ENCODE peak calls at places on chromosomes 4 and X, in five cellular contexts. One of them, this sample, is unnamed.

GRCh38 chrX:12210196-12210815 is 72.0 kb downstream of the FRMPD4 start:
- DNase-seq in IMR-90: peak; percentile 78
- DNase-seq in CD4-positive, CD25-positive, alpha-beta regulatory T cell: no peak
- DNase-seq in adrenal gland: no peak
- DNase-seq in SK-N-SH: no peak
- DNase-seq in this sample: no peak

GRCh38 chrX:7252013-7252610 is 104.2 kb upstream of the PUDP start:
- DNase-seq in IMR-90: no peak
- DNase-seq in CD4-positive, CD25-positive, alpha-beta regulatory T cell: no peak
- DNase-seq in adrenal gland: no peak
- DNase-seq in SK-N-SH: no peak
- DNase-seq in this sample: no peak

GRCh38 chrX:39674771-39675553 is 422.8 kb downstream of the BCOR start:
- DNase-seq in IMR-90: no peak
- DNase-seq in CD4-positive, CD25-positive, alpha-beta regulatory T cell: no peak
- DNase-seq in adrenal gland: no peak
- DNase-seq in SK-N-SH: no peak
- DNase-seq in this sample: no peak

GRCh38 chrX:38768079-38768478 is 33.2 kb upstream of the MID1IP1 start:
- DNase-seq in IMR-90: peak; percentile 33
- DNase-seq in CD4-positive, CD25-positive, alpha-beta regulatory T cell: no peak
- DNase-seq in adrenal gland: no peak
- DNase-seq in SK-N-SH: peak; percentile 19
- DNase-seq in this sample: no peak

GRCh38 chrX:37993857-37994619 is 12.3 kb upstream of the SYTL5 start:
- DNase-seq in IMR-90: no peak
- DNase-seq in CD4-positive, CD25-positive, alpha-beta regulatory T cell: no peak
- DNase-seq in adrenal gland: no peak
- DNase-seq in SK-N-SH: no peak
- DNase-seq in this sample: peak; percentile 68

GRCh38 chr4:15793506-15794363 is 15.6 kb downstream of the CD38 start:
- DNase-seq in IMR-90: no peak
- DNase-seq in CD4-positive, CD25-positive, alpha-beta regulatory T cell: no peak
- DNase-seq in adrenal gland: no peak
- DNase-seq in SK-N-SH: peak; percentile 77
- DNase-seq in this sample: no peak

GRCh38 chr4:37674446-37674845 is 11.7 kb downstream of the RELL1 start:
- DNase-seq in IMR-90: no peak
- DNase-seq in CD4-positive, CD25-positive, alpha-beta regulatory T cell: no peak
- DNase-seq in adrenal gland: no peak
- DNase-seq in SK-N-SH: no peak
- DNase-seq in this sample: no peak

GRCh38 chr4:48602222-48602621 is 112.2 kb downstream of the ZAR1 start:
- DNase-seq in IMR-90: peak; percentile 75
- DNase-seq in CD4-positive, CD25-positive, alpha-beta regulatory T cell: no peak
- DNase-seq in adrenal gland: no peak
- DNase-seq in SK-N-SH: no peak
- DNase-seq in this sample: no peak

GRCh38 chr4:136925203-136925602 is 607.1 kb downstream of the PCDH18 start:
- DNase-seq in IMR-90: no peak
- DNase-seq in CD4-positive, CD25-positive, alpha-beta regulatory T cell: no peak
- DNase-seq in adrenal gland: no peak
- DNase-seq in SK-N-SH: no peak
- DNase-seq in this sample: no peak

GRCh38 chr4:159296061-159296460 is 193.2 kb downstream of the RAPGEF2 start:
- DNase-seq in IMR-90: peak; percentile 85
- DNase-seq in CD4-positive, CD25-positive, alpha-beta regulatory T cell: no peak
- DNase-seq in adrenal gland: no peak
- DNase-seq in SK-N-SH: no peak
- DNase-seq in this sample: no peak

GRCh38 chr4:41670530-41670929 is 78.0 kb downstream of the PHOX2B start:
- DNase-seq in IMR-90: no peak
- DNase-seq in CD4-positive, CD25-positive, alpha-beta regulatory T cell: no peak
- DNase-seq in adrenal gland: no peak
- DNase-seq in SK-N-SH: no peak
- DNase-seq in this sample: no peak

GRCh38 chr4:62415256-62415655 is 1215.1 kb downstream of the ADGRL3 start:
- DNase-seq in IMR-90: no peak
- DNase-seq in CD4-positive, CD25-positive, alpha-beta regulatory T cell: no peak
- DNase-seq in adrenal gland: no peak
- DNase-seq in SK-N-SH: no peak
- DNase-seq in this sample: no peak

GRCh38 chr4:5278213-5278612 is 226.9 kb downstream of the STK32B start:
- DNase-seq in IMR-90: no peak
- DNase-seq in CD4-positive, CD25-positive, alpha-beta regulatory T cell: no peak
- DNase-seq in adrenal gland: no peak
- DNase-seq in SK-N-SH: no peak
- DNase-seq in this sample: no peak

GRCh38 chr4:102506523-102506922 is 5.4 kb downstream of the NFKB1 start:
- DNase-seq in IMR-90: no peak
- DNase-seq in CD4-positive, CD25-positive, alpha-beta regulatory T cell: no peak
- DNase-seq in adrenal gland: no peak
- DNase-seq in SK-N-SH: no peak
- DNase-seq in this sample: no peak

GRCh38 chr4:102505708-102506107 is 4.5 kb downstream of the NFKB1 start:
- DNase-seq in IMR-90: no peak
- DNase-seq in CD4-positive, CD25-positive, alpha-beta regulatory T cell: no peak
- DNase-seq in adrenal gland: no peak
- DNase-seq in SK-N-SH: no peak
- DNase-seq in this sample: no peak

GRCh38 chr4:102503831-102504786 is 3.0 kb downstream of the NFKB1 start:
- DNase-seq in IMR-90: no peak
- DNase-seq in CD4-positive, CD25-positive, alpha-beta regulatory T cell: no peak
- DNase-seq in adrenal gland: no peak
- DNase-seq in SK-N-SH: no peak
- DNase-seq in this sample: no peak

GRCh38 chr4:102503301-102503746 is 2.2 kb downstream of the NFKB1 start:
- DNase-seq in IMR-90: no peak
- DNase-seq in CD4-positive, CD25-positive, alpha-beta regulatory T cell: no peak
- DNase-seq in adrenal gland: no peak
- DNase-seq in SK-N-SH: peak; percentile 14
- DNase-seq in this sample: no peak

DNA sequence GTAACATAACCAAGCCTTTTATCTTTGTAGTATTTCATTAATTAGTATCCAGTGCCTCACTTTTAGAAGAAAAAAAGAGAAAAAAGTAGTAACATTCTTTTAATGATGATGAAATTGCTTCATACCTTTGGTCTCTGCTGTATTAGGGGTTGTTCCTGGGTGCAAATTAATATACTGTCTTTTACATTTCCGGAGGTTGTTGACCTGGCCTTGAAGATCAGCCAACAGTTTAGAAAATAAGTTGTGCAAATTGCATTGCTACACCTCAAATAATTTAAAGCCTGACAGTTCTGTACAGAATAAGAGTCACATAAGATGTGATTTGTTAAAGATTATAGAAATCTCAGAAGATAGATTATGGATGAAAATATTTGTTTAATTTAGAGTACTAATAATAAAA is 3.8 kb downstream of the NFKB1 start:
- DNase-seq in IMR-90: no peak
- DNase-seq in CD4-positive, CD25-positive, alpha-beta regulatory T cell: no peak
- DNase-seq in adrenal gland: no peak
- DNase-seq in SK-N-SH: no peak
- DNase-seq in this sample: no peak
- H3K4me3 ChIP-seq in IMR-90: no peak overlapping the region
- H3K4me3 ChIP-seq in CD4-positive, CD25-positive, alpha-beta regulatory T cell: peak overlapping the region; percentile 99
- H3K4me3 ChIP-seq in adrenal gland: no peak overlapping the region
- H3K4me3 ChIP-seq in SK-N-SH: no peak overlapping the region
- H3K4me3 ChIP-seq in this sample: no peak overlapping the region

GRCh38 chr4:112514079-112514448 is 1.9 kb downstream of the NEUROG2 start:
- DNase-seq in IMR-90: no peak
- DNase-seq in CD4-positive, CD25-positive, alpha-beta regulatory T cell: no peak
- DNase-seq in adrenal gland: no peak
- DNase-seq in SK-N-SH: peak; percentile 33
- DNase-seq in this sample: peak; percentile 69

GRCh38 chr4:112509243-112510190 is 6.5 kb downstream of the NEUROG2 start:
- DNase-seq in IMR-90: peak; percentile 20
- DNase-seq in CD4-positive, CD25-positive, alpha-beta regulatory T cell: no peak
- DNase-seq in adrenal gland: no peak
- DNase-seq in SK-N-SH: peak; percentile 49
- DNase-seq in this sample: peak; percentile 60

GRCh38 chr4:112510468-112511293 is 5.3 kb downstream of the NEUROG2 start:
- DNase-seq in IMR-90: no peak
- DNase-seq in CD4-positive, CD25-positive, alpha-beta regulatory T cell: no peak
- DNase-seq in adrenal gland: no peak
- DNase-seq in SK-N-SH: peak; percentile 73
- DNase-seq in this sample: peak; percentile 77

GRCh38 chr4:112511294-112512118 is 4.5 kb downstream of the NEUROG2 start:
- DNase-seq in IMR-90: no peak
- DNase-seq in CD4-positive, CD25-positive, alpha-beta regulatory T cell: no peak
- DNase-seq in adrenal gland: no peak
- DNase-seq in SK-N-SH: no peak
- DNase-seq in this sample: peak; percentile 46

GRCh38 chr4:112510191-112510467 is 5.9 kb downstream of the NEUROG2 start:
- DNase-seq in IMR-90: no peak
- DNase-seq in CD4-positive, CD25-positive, alpha-beta regulatory T cell: no peak
- DNase-seq in adrenal gland: no peak
- DNase-seq in SK-N-SH: peak; percentile 34
- DNase-seq in this sample: no peak
- H3K27me3 ChIP-seq in IMR-90: peaks cover 78% of the 10 kb centered on the region
- H3K27me3 ChIP-seq in CD4-positive, CD25-positive, alpha-beta regulatory T cell: peaks cover 52% of the 10 kb centered on the region
- H3K27me3 ChIP-seq in adrenal gland: peaks cover 84% of the 10 kb centered on the region
- H3K27me3 ChIP-seq in SK-N-SH: peaks cover 19% of the 10 kb centered on the region
- H3K27me3 ChIP-seq in this sample: peaks cover 88% of the 10 kb centered on the region

GRCh38 chr4:184430163-184430562 is 44.2 kb downstream of the IRF2 start:
- DNase-seq in IMR-90: no peak
- DNase-seq in CD4-positive, CD25-positive, alpha-beta regulatory T cell: no peak
- DNase-seq in adrenal gland: no peak
- DNase-seq in SK-N-SH: no peak
- DNase-seq in this sample: no peak
- H3K36me3 ChIP-seq in IMR-90: peaks cover 33% of the 10 kb centered on the region
- H3K36me3 ChIP-seq in CD4-positive, CD25-positive, alpha-beta regulatory T cell: peaks cover 35% of the 10 kb centered on the region
- H3K36me3 ChIP-seq in adrenal gland: no peaks in the 10 kb centered on the region
- H3K36me3 ChIP-seq in SK-N-SH: peaks cover 6% of the 10 kb centered on the region
- H3K36me3 ChIP-seq in this sample: no peaks in the 10 kb centered on the region

DNA sequence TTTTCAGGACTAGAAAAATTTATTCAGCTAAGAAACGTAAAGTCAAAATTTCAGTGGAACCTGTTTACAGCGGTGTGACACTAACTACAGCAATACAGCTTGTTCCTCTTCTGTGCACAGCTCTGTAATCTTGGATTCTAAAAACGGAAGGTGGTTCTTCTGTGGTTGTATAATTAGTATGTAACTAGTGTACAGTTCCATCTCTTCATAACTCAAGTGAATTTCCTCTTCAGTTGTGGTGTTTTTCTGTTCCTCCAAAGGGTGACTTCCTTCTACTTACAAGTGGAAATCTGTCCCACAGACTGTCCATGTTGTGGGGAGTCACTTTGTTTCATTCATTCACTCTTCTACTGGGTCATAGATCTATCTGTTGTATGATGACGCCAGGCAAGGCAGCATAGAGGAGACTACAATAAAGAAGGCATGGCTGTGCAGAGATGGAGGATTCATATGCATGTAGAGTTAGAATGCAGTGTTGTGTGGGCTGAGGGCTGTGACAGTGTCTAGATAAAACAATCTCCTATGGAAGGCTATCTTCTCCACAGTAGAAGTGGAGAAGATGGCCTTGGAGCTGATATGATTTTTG is 5.4 kb downstream of the DAPP1 start:
- DNase-seq in IMR-90: no peak
- DNase-seq in CD4-positive, CD25-positive, alpha-beta regulatory T cell: no peak
- DNase-seq in adrenal gland: no peak
- DNase-seq in SK-N-SH: no peak
- DNase-seq in this sample: no peak
- H3K4me3 ChIP-seq in IMR-90: no peak overlapping the region
- H3K4me3 ChIP-seq in CD4-positive, CD25-positive, alpha-beta regulatory T cell: peak overlapping the region; percentile 91
- H3K4me3 ChIP-seq in adrenal gland: no peak overlapping the region
- H3K4me3 ChIP-seq in SK-N-SH: no peak overlapping the region
- H3K4me3 ChIP-seq in this sample: no peak overlapping the region

DNA sequence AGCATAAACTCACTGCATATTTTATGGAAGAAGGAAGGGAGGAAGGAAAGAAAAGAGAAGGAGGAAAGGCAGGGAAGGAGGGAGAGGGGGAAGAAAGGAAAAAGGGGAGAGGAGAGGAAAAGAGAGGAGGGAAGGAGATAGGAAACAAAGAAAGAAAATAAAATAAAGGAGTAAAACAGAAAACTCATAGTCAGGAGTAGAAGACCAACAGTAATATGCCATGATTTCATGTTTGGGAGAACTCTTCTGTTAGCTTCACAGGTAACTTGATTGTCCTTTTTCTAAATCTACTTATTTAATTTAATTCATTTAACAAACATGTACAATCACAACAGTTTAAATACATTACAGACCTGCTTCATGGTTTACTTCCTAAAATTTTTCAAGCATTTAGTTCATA is 46.8 kb upstream of the SGMS2 start:
- DNase-seq in IMR-90: no peak
- DNase-seq in CD4-positive, CD25-positive, alpha-beta regulatory T cell: no peak
- DNase-seq in adrenal gland: no peak
- DNase-seq in SK-N-SH: no peak
- DNase-seq in this sample: no peak
- H3K27me3 ChIP-seq in IMR-90: peaks cover 5% of the 10 kb centered on the region
- H3K27me3 ChIP-seq in CD4-positive, CD25-positive, alpha-beta regulatory T cell: no peaks in the 10 kb centered on the region
- H3K27me3 ChIP-seq in adrenal gland: no peaks in the 10 kb centered on the region
- H3K27me3 ChIP-seq in SK-N-SH: peaks cover 10% of the 10 kb centered on the region
- H3K27me3 ChIP-seq in this sample: no peaks in the 10 kb centered on the region

DNA sequence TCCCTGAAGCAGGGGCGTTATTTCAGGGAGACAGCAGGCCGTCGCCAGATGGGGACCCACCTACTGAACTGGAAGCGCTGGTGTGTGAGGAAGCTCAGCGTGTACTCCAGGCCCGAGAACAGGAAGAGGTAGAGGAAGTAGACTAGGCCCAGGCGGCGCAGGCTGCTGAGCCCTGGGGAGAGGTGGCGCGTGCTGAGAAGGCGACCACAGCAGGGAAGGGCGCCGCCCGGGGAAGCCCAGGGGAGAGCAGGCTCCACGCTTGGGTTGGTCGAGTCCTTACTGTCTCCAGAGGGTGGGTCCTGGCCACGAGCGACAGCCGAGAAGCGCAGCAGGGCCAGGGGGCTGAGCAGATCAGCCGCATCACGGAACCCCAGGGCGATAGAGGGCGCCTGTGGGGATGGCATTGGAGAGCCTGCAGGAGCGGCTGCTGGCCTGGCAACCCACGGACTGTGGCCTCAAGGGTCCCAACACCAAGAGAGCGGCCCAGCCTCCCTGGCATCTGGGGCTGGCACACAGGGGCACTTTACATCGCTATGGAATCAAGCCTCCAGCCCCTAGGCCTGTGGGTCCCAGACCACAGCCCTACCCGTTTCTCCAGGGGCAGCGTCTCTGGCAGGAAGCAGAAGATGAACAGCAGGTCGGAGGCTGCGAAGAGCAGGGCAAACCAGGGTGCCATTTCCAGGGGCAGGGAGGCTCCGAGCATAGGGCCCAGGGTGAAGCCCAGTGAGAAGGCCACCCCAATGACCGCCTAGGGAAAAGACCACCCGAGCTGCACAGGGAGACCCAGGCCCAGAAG is 31.2 kb downstream of the NOP14 start:
- DNase-seq in IMR-90: no peak
- DNase-seq in CD4-positive, CD25-positive, alpha-beta regulatory T cell: no peak
- DNase-seq in adrenal gland: no peak
- DNase-seq in SK-N-SH: no peak
- DNase-seq in this sample: peak; percentile 80
- H3K36me3 ChIP-seq in IMR-90: peaks cover 59% of the 10 kb centered on the region
- H3K36me3 ChIP-seq in CD4-positive, CD25-positive, alpha-beta regulatory T cell: peaks cover 32% of the 10 kb centered on the region
- H3K36me3 ChIP-seq in adrenal gland: no peaks in the 10 kb centered on the region
- H3K36me3 ChIP-seq in SK-N-SH: peaks cover 14% of the 10 kb centered on the region
- H3K36me3 ChIP-seq in this sample: peaks cover 12% of the 10 kb centered on the region

This sample was measured in H7.